ENCODE peak calls at places on chromosomes 3 and 15, in six cellular contexts. One of them, this sample, is unnamed.

GRCh38 chr3:105606052-105606451 is 239.3 kb downstream of the ALCAM start:
- DNase-seq in transverse colon: no peak
- DNase-seq in psoas muscle: no peak
- DNase-seq in CD8-positive, alpha-beta T cell: no peak
- DNase-seq in tibial nerve: no peak
- DNase-seq in vagina: no peak
- DNase-seq in this sample: peak; percentile 38

GRCh38 chr3:175585898-175586297 is 726.8 kb downstream of the NAALADL2 start:
- DNase-seq in tibial nerve: no peak
- DNase-seq in psoas muscle: no peak
- DNase-seq in CD8-positive, alpha-beta T cell: no peak
- DNase-seq in vagina: no peak
- DNase-seq in transverse colon: no peak
- DNase-seq in this sample: no peak

GRCh38 chr15:101388046-101388445 is 93.0 kb upstream of the SNRPA1 start:
- DNase-seq in psoas muscle: no peak
- DNase-seq in transverse colon: no peak
- DNase-seq in CD8-positive, alpha-beta T cell: no peak
- DNase-seq in vagina: no peak
- DNase-seq in tibial nerve: no peak
- DNase-seq in this sample: no peak

GRCh38 chr15:63244399-63244798 is 33.0 kb upstream of the APH1B start:
- DNase-seq in tibial nerve: no peak
- DNase-seq in transverse colon: no peak
- DNase-seq in psoas muscle: no peak
- DNase-seq in CD8-positive, alpha-beta T cell: no peak
- DNase-seq in vagina: no peak
- DNase-seq in this sample: no peak

GRCh38 chr3:125051715-125052581 is 3.8 kb downstream of the HEG1 start:
- DNase-seq in transverse colon: peak; percentile 30
- DNase-seq in vagina: no peak
- DNase-seq in CD8-positive, alpha-beta T cell: peak; percentile 51
- DNase-seq in psoas muscle: peak; percentile 74
- DNase-seq in tibial nerve: peak; percentile 26
- DNase-seq in this sample: peak; percentile 60

GRCh38 chr15:83380026-83380425 is 67.1 kb upstream of the SH3GL3 start:
- DNase-seq in transverse colon: no peak
- DNase-seq in psoas muscle: no peak
- DNase-seq in vagina: no peak
- DNase-seq in CD8-positive, alpha-beta T cell: no peak
- DNase-seq in tibial nerve: no peak
- DNase-seq in this sample: peak; percentile 7

GRCh38 chr15:87609909-87610308 is 646.6 kb downstream of the NTRK3 start:
- DNase-seq in psoas muscle: no peak
- DNase-seq in tibial nerve: no peak
- DNase-seq in transverse colon: no peak
- DNase-seq in CD8-positive, alpha-beta T cell: no peak
- DNase-seq in vagina: no peak
- DNase-seq in this sample: no peak

GRCh38 chr3:194537732-194538247 is 51.0 kb upstream of the ATP13A3 start:
- DNase-seq in psoas muscle: no peak
- DNase-seq in CD8-positive, alpha-beta T cell: no peak
- DNase-seq in transverse colon: peak; percentile 23
- DNase-seq in tibial nerve: no peak
- DNase-seq in vagina: no peak
- DNase-seq in this sample: peak; percentile 33

GRCh38 chr15:57167821-57168395 is 208.4 kb upstream of the CGNL1 start:
- DNase-seq in transverse colon: no peak
- DNase-seq in vagina: no peak
- DNase-seq in tibial nerve: no peak
- DNase-seq in psoas muscle: no peak
- DNase-seq in CD8-positive, alpha-beta T cell: no peak
- DNase-seq in this sample: peak; percentile 50

GRCh38 chr15:78046796-78047341 is 30.6 kb downstream of the TBC1D2B start:
- DNase-seq in vagina: no peak
- DNase-seq in CD8-positive, alpha-beta T cell: no peak
- DNase-seq in transverse colon: peak; percentile 42
- DNase-seq in psoas muscle: no peak
- DNase-seq in tibial nerve: no peak
- DNase-seq in this sample: no peak

GRCh38 chr3:52517796-52518722 is 15.6 kb downstream of the NT5DC2 start:
- DNase-seq in tibial nerve: no peak
- DNase-seq in vagina: no peak
- DNase-seq in CD8-positive, alpha-beta T cell: no peak
- DNase-seq in psoas muscle: no peak
- DNase-seq in transverse colon: no peak
- DNase-seq in this sample: no peak

GRCh38 chr3:79415351-79415750 is 352.4 kb downstream of the ROBO1 start:
- DNase-seq in CD8-positive, alpha-beta T cell: no peak
- DNase-seq in vagina: no peak
- DNase-seq in tibial nerve: no peak
- DNase-seq in transverse colon: no peak
- DNase-seq in psoas muscle: no peak
- DNase-seq in this sample: no peak

GRCh38 chr3:133384331-133385027 is 15.4 kb upstream of the BFSP2 start:
- DNase-seq in transverse colon: peak; percentile 25
- DNase-seq in psoas muscle: peak; percentile 81
- DNase-seq in vagina: no peak
- DNase-seq in CD8-positive, alpha-beta T cell: no peak
- DNase-seq in tibial nerve: peak; percentile 24
- DNase-seq in this sample: no peak

DNA sequence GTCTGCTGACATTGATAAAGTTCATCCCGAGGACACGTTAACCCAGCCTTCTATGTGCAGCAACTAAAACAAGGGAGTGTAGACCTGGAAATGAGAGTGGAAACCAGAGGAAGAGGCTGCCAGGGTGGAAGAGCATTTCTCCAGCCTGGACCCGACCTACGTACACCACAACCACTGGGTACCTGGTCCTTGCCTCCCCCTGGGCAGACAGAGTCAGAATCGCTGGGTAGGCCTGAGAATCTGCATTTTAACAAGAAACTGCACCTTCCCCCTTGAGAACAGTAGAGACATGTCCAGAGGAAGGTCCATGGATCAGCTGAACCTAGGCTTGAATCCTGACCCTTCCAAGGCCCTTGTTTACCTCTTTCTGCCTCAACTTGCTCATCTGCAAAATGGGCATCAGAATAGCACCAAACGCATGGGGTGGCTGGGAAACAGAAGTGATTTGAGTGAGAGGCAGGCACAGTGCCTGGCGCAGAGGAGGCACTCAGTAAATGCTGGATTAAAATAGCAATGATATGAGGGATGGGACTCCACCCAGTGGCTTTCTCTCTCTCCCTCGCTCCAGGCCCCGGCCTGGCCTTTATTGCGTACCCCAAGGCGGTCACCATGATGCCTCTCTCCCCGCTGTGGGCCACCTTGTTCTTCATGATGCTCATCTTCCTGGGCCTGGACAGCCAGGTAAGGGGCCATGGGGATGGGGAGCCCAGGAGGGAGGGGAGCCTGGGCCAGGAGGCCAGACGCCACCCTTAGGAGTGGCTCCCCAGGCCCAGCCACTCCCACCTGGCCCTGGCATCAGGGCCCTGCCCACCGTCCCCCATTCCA is 66.9 kb upstream of the SLC6A1 start:
- DNase-seq in vagina: no peak
- DNase-seq in tibial nerve: no peak
- DNase-seq in CD8-positive, alpha-beta T cell: no peak
- DNase-seq in psoas muscle: no peak
- DNase-seq in transverse colon: no peak
- DNase-seq in this sample: no peak
- H3K4me3 ChIP-seq in vagina: no peak overlapping the region
- H3K4me3 ChIP-seq in tibial nerve: no peak overlapping the region
- H3K4me3 ChIP-seq in CD8-positive, alpha-beta T cell: no peak overlapping the region
- H3K4me3 ChIP-seq in psoas muscle: no peak overlapping the region
- H3K4me3 ChIP-seq in transverse colon: no peak overlapping the region
- H3K4me3 ChIP-seq in this sample: no peak overlapping the region

GRCh38 chr15:74295800-74296199 is 59.7 kb downstream of the CCDC33 start:
- DNase-seq in psoas muscle: peak; percentile 35
- DNase-seq in CD8-positive, alpha-beta T cell: no peak
- DNase-seq in transverse colon: no peak
- DNase-seq in tibial nerve: no peak
- DNase-seq in vagina: no peak
- DNase-seq in this sample: no peak

GRCh38 chr15:74301583-74302374 is 65.7 kb downstream of the CCDC33 start:
- DNase-seq in vagina: no peak
- DNase-seq in tibial nerve: no peak
- DNase-seq in transverse colon: no peak
- DNase-seq in CD8-positive, alpha-beta T cell: no peak
- DNase-seq in psoas muscle: no peak
- DNase-seq in this sample: no peak

GRCh38 chr15:74294010-74294409 is 57.9 kb downstream of the CCDC33 start:
- DNase-seq in vagina: no peak
- DNase-seq in psoas muscle: no peak
- DNase-seq in transverse colon: no peak
- DNase-seq in tibial nerve: no peak
- DNase-seq in CD8-positive, alpha-beta T cell: no peak
- DNase-seq in this sample: no peak

GRCh38 chr15:74300057-74300620 is 64.0 kb downstream of the CCDC33 start:
- DNase-seq in psoas muscle: no peak
- DNase-seq in transverse colon: no peak
- DNase-seq in CD8-positive, alpha-beta T cell: no peak
- DNase-seq in vagina: no peak
- DNase-seq in tibial nerve: no peak
- DNase-seq in this sample: no peak

DNA sequence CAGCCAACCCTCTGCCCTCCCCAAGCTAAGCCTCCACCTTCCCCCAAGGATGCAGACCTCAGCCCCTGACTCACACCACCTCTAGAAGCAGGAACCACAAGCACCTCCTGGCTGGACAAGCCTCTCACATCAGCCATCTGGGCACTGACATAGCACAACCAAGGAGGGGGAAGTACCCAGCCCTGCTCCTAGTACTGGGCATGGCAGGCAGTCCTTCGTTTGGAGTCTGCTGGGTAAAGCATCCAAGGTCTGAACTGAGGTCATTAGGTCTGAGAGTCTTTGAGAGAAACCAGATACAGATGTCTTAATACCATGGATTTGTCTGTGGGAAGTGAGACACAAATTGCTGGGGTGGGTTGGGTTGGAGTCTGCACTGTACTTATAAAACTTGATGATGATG is 61.7 kb downstream of the CCDC33 start:
- DNase-seq in transverse colon: no peak
- DNase-seq in CD8-positive, alpha-beta T cell: no peak
- DNase-seq in tibial nerve: no peak
- DNase-seq in vagina: no peak
- DNase-seq in psoas muscle: peak; percentile 21
- DNase-seq in this sample: no peak
- H3K27me3 ChIP-seq in transverse colon: no peaks in the 10 kb centered on the region
- H3K27me3 ChIP-seq in CD8-positive, alpha-beta T cell: no peaks in the 10 kb centered on the region
- H3K27me3 ChIP-seq in tibial nerve: peaks cover 6% of the 10 kb centered on the region
- H3K27me3 ChIP-seq in vagina: no peaks in the 10 kb centered on the region
- H3K27me3 ChIP-seq in psoas muscle: peaks cover 23% of the 10 kb centered on the region
- H3K27me3 ChIP-seq in this sample: peaks cover 50% of the 10 kb centered on the region

GRCh38 chr3:107525954-107526305 is 3.2 kb downstream of the BBX start:
- DNase-seq in vagina: no peak
- DNase-seq in CD8-positive, alpha-beta T cell: no peak
- DNase-seq in transverse colon: no peak
- DNase-seq in psoas muscle: no peak
- DNase-seq in tibial nerve: no peak
- DNase-seq in this sample: no peak
- H3K27ac ChIP-seq in vagina: peak overlapping the region; percentile 98
- H3K27ac ChIP-seq in CD8-positive, alpha-beta T cell: no peak overlapping the region
- H3K27ac ChIP-seq in transverse colon: peak overlapping the region; percentile 93
- H3K27ac ChIP-seq in psoas muscle: no peak overlapping the region
- H3K27ac ChIP-seq in tibial nerve: peak overlapping the region; percentile 98
- H3K27ac ChIP-seq in this sample: no peak overlapping the region

GRCh38 chr15:67945951-67946700 is 106.3 kb upstream of the RNU6-1 start:
- DNase-seq in vagina: no peak
- DNase-seq in transverse colon: no peak
- DNase-seq in tibial nerve: peak; percentile 52
- DNase-seq in psoas muscle: no peak
- DNase-seq in CD8-positive, alpha-beta T cell: no peak
- DNase-seq in this sample: peak; percentile 80
- H3K4me3 ChIP-seq in vagina: no peak overlapping the region
- H3K4me3 ChIP-seq in transverse colon: no peak overlapping the region
- H3K4me3 ChIP-seq in tibial nerve: no peak overlapping the region
- H3K4me3 ChIP-seq in psoas muscle: no peak overlapping the region
- H3K4me3 ChIP-seq in CD8-positive, alpha-beta T cell: no peak overlapping the region
- H3K4me3 ChIP-seq in this sample: no peak overlapping the region

DNA sequence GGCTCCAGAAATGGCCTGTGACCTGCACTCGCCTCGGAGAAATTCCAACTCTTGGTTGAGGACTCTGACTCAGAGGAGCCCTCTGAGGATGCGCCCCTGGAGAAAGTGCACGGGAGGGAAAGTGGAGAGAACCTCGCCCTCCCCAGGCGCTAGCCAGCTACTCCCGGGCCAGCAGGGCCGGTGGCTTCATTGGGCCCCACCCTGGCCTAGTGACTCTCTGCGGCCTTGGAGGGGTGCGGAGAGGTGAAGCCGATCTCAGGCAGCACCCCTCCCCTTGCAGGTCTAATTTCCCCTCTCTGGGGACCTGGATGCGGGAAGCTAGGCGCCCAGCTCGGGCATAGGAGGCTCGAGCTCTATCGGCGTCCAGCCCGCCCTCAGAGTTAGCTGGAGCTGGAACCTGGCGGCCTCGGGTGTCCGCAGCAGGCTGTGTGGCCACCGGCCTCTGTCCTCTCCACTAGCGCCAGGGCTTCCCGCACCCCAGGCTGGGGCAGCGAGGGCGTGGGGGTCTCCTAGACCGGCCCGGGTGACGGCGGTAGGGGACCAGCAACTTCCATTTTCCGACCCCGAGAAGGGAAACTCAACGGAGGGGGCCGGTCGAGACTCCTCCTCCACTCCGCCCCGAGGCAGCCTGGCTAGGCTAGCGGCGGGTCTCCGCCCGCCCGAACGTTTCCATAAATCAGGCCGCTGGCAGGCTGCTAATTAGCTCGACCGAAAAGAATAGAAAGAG is 29.4 kb downstream of the NR2F2 start:
- DNase-seq in psoas muscle: no peak
- DNase-seq in CD8-positive, alpha-beta T cell: no peak
- DNase-seq in tibial nerve: no peak
- DNase-seq in transverse colon: no peak
- DNase-seq in vagina: no peak
- DNase-seq in this sample: no peak
- H3K27me3 ChIP-seq in psoas muscle: peaks cover 87% of the 10 kb centered on the region
- H3K27me3 ChIP-seq in CD8-positive, alpha-beta T cell: peaks cover 47% of the 10 kb centered on the region
- H3K27me3 ChIP-seq in tibial nerve: peaks cover 4% of the 10 kb centered on the region
- H3K27me3 ChIP-seq in transverse colon: peaks cover 89% of the 10 kb centered on the region
- H3K27me3 ChIP-seq in vagina: no peaks in the 10 kb centered on the region
- H3K27me3 ChIP-seq in this sample: no peaks in the 10 kb centered on the region

DNA sequence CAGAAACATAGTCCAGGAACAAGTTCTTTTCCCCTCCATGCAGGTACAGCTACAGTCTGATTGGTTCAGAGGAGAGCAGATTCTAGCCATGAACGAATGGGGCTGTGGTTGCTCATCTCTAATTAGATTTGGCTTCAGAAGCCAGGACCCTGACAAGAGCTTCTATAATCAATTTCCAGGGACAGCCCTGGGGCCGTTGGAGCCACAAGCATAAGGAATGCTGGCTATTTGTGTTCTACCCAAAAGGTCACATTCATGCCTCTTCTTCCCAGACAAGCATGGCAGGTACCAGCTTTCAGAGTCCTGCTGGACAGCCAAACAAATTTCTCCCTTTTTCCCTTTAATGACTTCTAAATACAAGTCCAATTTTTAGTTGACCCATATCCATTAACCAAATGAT is 215.5 kb upstream of the LRTM1 start:
- DNase-seq in vagina: no peak
- DNase-seq in transverse colon: no peak
- DNase-seq in psoas muscle: no peak
- DNase-seq in tibial nerve: no peak
- DNase-seq in CD8-positive, alpha-beta T cell: no peak
- DNase-seq in this sample: no peak
- H3K27ac ChIP-seq in vagina: no peak overlapping the region
- H3K27ac ChIP-seq in transverse colon: no peak overlapping the region
- H3K27ac ChIP-seq in psoas muscle: no peak overlapping the region
- H3K27ac ChIP-seq in tibial nerve: no peak overlapping the region
- H3K27ac ChIP-seq in CD8-positive, alpha-beta T cell: no peak overlapping the region
- H3K27ac ChIP-seq in this sample: peak overlapping the region; percentile 91

This sample was measured in SJSA1.